ENCODE peak calls at places on chromosomes 6 and 20, in seven cellular contexts. S is PC-3, X is prostate gland, T is ovary, V is astrocyte, G is endodermal cell, O is adipocyte. B is an unnamed sample. For H3K4me1, the result is how much of the 10 kb centered on the place peaks cover.

GRCh38 chr6:111774346-111774703 is 98.9 kb downstream of the FYN start:
- DNase-seq in S (no peak), X (no peak), T (no peak), V (no peak), G (no peak), O (no peak), B (no peak)

GRCh38 chr20:52985687-52986086 is 13.5 kb downstream of the TSHZ2 start:
- DNase-seq in S (no peak), X (no peak), T (no peak), V (peak), G (no peak), O (no peak), B (peak)

GRCh38 chr6:79420054-79420453 is 117.2 kb downstream of the LCA5 start:
- DNase-seq in S (no peak), X (no peak), T (no peak), V (no peak), G (no peak), O (no peak), B (no peak)

GRCh38 chr6:134692008-134692407 is 257.9 kb downstream of the ALDH8A1 start:
- DNase-seq in S (no peak), X (no peak), T (no peak), V (no peak), G (no peak), O (no peak), B (no peak)

GRCh38 chr6:152669894-152670293 is 27.8 kb upstream of the MYCT1 start:
- DNase-seq in S (peak), X (no peak), T (no peak), V (peak), G (no peak), O (peak), B (no peak)

GRCh38 chr20:59240006-59240405 is 60.4 kb upstream of the EDN3 start:
- DNase-seq in S (no peak), X (no peak), T (no peak), V (no peak), G (no peak), O (no peak), B (no peak)

GRCh38 chr6:77926198-77926752 is 273.4 kb downstream of the MEI4 start:
- DNase-seq in S (peak), X (no peak), T (no peak), V (no peak), G (no peak), O (no peak), B (no peak)

GRCh38 chr6:39387785-39388184 is 65.3 kb upstream of the KCNK16 start:
- DNase-seq in S (no peak), X (no peak), T (no peak), V (no peak), G (no peak), O (no peak), B (peak)

GRCh38 chr6:101393291-101394251 is at the start of gene GRIK2:
- DNase-seq in S (peak), X (peak), T (no peak), V (peak), G (peak), O (peak), B (no peak)

GRCh38 chr6:141248056-141248799 is 884.5 kb upstream of the GJE1 start:
- DNase-seq in S (no peak), X (no peak), T (no peak), V (no peak), G (no peak), O (peak), B (no peak)

GRCh38 chr20:8209061-8209460 is 77.0 kb downstream of the PLCB1 start:
- DNase-seq in S (no peak), X (no peak), T (no peak), V (peak), G (no peak), O (peak), B (no peak)

GRCh38 chr6:77231438-77232305 is 231.6 kb downstream of the HTR1B start:
- DNase-seq in S (no peak), X (no peak), T (no peak), V (no peak), G (no peak), O (no peak), B (no peak)

GRCh38 chr6:43838276-43839036 is 68.4 kb downstream of the VEGFA start:
- DNase-seq in S (peak), X (no peak), T (no peak), V (peak), G (peak), O (peak), B (no peak)

GRCh38 chr6:36985384-36985962 is 523 bp downstream of the MTCH1 start:
- DNase-seq in S (no peak), X (no peak), T (peak), V (no peak), G (no peak), O (peak), B (no peak)

GRCh38 chr20:1813674-1814635 is 81.3 kb upstream of the SIRPA start:
- DNase-seq in S (no peak), X (no peak), T (no peak), V (no peak), G (peak), O (no peak), B (peak)

GRCh38 chr6:145735356-145736165 is at the start of gene EPM2A:
- DNase-seq in S (peak), X (peak), T (peak), V (peak), G (peak), O (peak), B (peak)

GRCh38 chr6:148455225-148455624 is 112.6 kb downstream of the SASH1 start:
- DNase-seq in S (no peak), X (no peak), T (no peak), V (peak), G (peak), O (no peak), B (no peak)

GRCh38 chr20:44594730-44595129 is 12.4 kb downstream of the PKIG start:
- DNase-seq in S (peak), X (no peak), T (no peak), V (peak), G (no peak), O (no peak), B (no peak)

GRCh38 chr20:1567392-1568165 is 10.1 kb upstream of the SIRPD start:
- DNase-seq in S (peak), X (no peak), T (no peak), V (peak), G (peak), O (no peak), B (no peak)

GRCh38 chr6:147506704-147507114 is 1.8 kb upstream of the SAMD5 start:
- DNase-seq in S (peak), X (peak), T (peak), V (peak), G (peak), O (peak), B (no peak)

GRCh38 chr6:34530753-34531365 is 25.3 kb downstream of the SPDEF start:
- DNase-seq in S (no peak), X (no peak), T (no peak), V (no peak), G (no peak), O (no peak), B (no peak)

GRCh38 chr6:2857580-2858337 is 16.1 kb upstream of the SERPINB1 start:
- DNase-seq in S (peak), X (no peak), T (peak), V (peak), G (no peak), O (no peak), B (peak)

GRCh38 chr6:106005013-106005412 is 81.1 kb upstream of the PRDM1 start:
- DNase-seq in S (no peak), X (no peak), T (no peak), V (peak), G (no peak), O (peak), B (no peak)

GRCh38 chr20:48025061-48025515 is 239.8 kb upstream of the SULF2 start:
- DNase-seq in S (peak), X (peak), T (peak), V (peak), G (peak), O (peak), B (no peak)

GRCh38 chr6:135195522-135195921 is 14.4 kb downstream of the MYB start:
- DNase-seq in S (no peak), X (no peak), T (no peak), V (no peak), G (no peak), O (no peak), B (no peak)

GRCh38 chr20:26169506-26169905 is 472.9 kb upstream of the ZNF337 start:
- DNase-seq in S (no peak), X (no peak), T (no peak), V (peak), G (no peak), O (peak), B (no peak)

GRCh38 chr6:134908906-134909516 is 40.9 kb downstream of the ALDH8A1 start:
- DNase-seq in S (peak), X (no peak), T (peak), V (peak), G (no peak), O (peak), B (peak)

GRCh38 chr6:162489406-162489976 is 238.1 kb downstream of the PRKN start:
- DNase-seq in S (no peak), X (no peak), T (no peak), V (no peak), G (no peak), O (no peak), B (no peak)

GRCh38 chr6:142605922-142606321 is 304.1 kb downstream of the ADGRG6 start:
- DNase-seq in S (no peak), X (no peak), T (no peak), V (peak), G (no peak), O (peak), B (no peak)

GRCh38 chr6:156686940-156687874 is 90.0 kb upstream of the ARID1B start:
- DNase-seq in S (peak), X (peak), T (peak), V (peak), G (peak), O (peak), B (peak)

GRCh38 chr20:54389872-54390271 is 85.5 kb upstream of the DOK5 start:
- DNase-seq in S (no peak), X (no peak), T (no peak), V (no peak), G (no peak), O (no peak), B (no peak)

GRCh38 chr6:13367396-13367795 is 39.1 kb upstream of the TBC1D7 start:
- DNase-seq in S (no peak), X (no peak), T (no peak), V (no peak), G (no peak), O (no peak), B (no peak)

GRCh38 chr6:33966536-33966935 is 162.7 kb upstream of the MLN start:
- DNase-seq in S (no peak), X (no peak), T (no peak), V (no peak), G (peak), O (no peak), B (no peak)

GRCh38 chr6:45148278-45148677 is 179.9 kb upstream of the RUNX2 start:
- DNase-seq in S (no peak), X (no peak), T (no peak), V (peak), G (no peak), O (peak), B (no peak)
- H3K4me1 ChIP-seq in S (under half), X (under half), T (under half), V (under half), G (under half), O (under half), B (under half)

GRCh38 chr20:57473246-57474042 is 51.5 kb downstream of the CTCFL start:
- DNase-seq in S (no peak), X (no peak), T (no peak), V (no peak), G (peak), O (no peak), B (no peak)

GRCh38 chr20:57475388-57476072 is 49.4 kb downstream of the CTCFL start:
- DNase-seq in S (no peak), X (no peak), T (no peak), V (no peak), G (peak), O (no peak), B (no peak)

GRCh38 chr20:57476073-57476526 is 48.8 kb downstream of the CTCFL start:
- DNase-seq in S (no peak), X (no peak), T (no peak), V (no peak), G (peak), O (no peak), B (no peak)

GRCh38 chr20:57474816-57475215 is 50.1 kb downstream of the CTCFL start:
- DNase-seq in S (no peak), X (no peak), T (no peak), V (no peak), G (peak), O (no peak), B (no peak)

DNA sequence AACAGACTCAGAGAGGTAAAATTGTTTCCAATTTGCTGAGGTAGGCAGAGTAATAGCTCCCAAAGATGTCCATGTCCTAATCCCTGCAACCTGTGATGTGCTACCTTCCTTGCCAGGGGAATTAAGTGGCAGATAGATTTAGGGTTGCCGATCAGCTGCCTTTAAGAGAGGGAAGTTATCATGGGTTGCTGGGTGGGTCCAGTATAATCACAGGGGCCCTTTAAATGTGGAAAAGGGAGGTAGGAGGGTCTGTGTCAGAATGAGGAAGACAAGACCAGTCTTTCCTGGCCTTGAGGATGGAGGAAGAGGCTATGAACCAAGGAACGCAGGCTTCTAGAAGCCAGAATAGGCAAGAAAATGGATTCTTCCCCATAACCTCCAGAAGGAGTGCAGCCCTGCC is 50.7 kb downstream of the CTCFL start:
- DNase-seq in S (no peak), X (no peak), T (no peak), V (no peak), G (no peak), O (no peak), B (no peak)
- H3K4me1 ChIP-seq in S (under half), X (under half), T (under half), V (under half), G (under half), O (under half), B (under half)

GRCh38 chr20:23147647-23147963 is 61.5 kb upstream of the CD93 start:
- DNase-seq in S (no peak), X (no peak), T (no peak), V (no peak), G (no peak), O (no peak), B (no peak)
- H3K4me1 ChIP-seq in S (half or more), X (under half), T (under half), V (half or more), G (under half), O (half or more), B (half or more)

GRCh38 chr6:136750821-136751220 is 41.5 kb downstream of the MAP3K5 start:
- DNase-seq in S (no peak), X (no peak), T (no peak), V (no peak), G (no peak), O (no peak), B (no peak)
- H3K4me1 ChIP-seq in S (under half), X (under half), T (under half), V (under half), G (under half), O (under half), B (under half)

GRCh38 chr6:85458184-85458583 is 8.3 kb downstream of the NT5E start:
- DNase-seq in S (no peak), X (no peak), T (no peak), V (no peak), G (peak), O (no peak), B (no peak)
- H3K4me1 ChIP-seq in S (half or more), X (under half), T (under half), V (half or more), G (under half), O (half or more), B (half or more)

GRCh38 chr20:51447097-51447764 is 95.3 kb downstream of the NFATC2 start:
- DNase-seq in S (peak), X (peak), T (peak), V (peak), G (no peak), O (peak), B (no peak)

GRCh38 chr20:51446230-51446629 is 96.3 kb downstream of the NFATC2 start:
- DNase-seq in S (no peak), X (no peak), T (no peak), V (no peak), G (no peak), O (no peak), B (no peak)

GRCh38 chr20:51447765-51448148 is 94.8 kb downstream of the NFATC2 start:
- DNase-seq in S (no peak), X (no peak), T (no peak), V (no peak), G (no peak), O (no peak), B (no peak)

GRCh38 chr20:51445591-51445990 is 96.9 kb downstream of the NFATC2 start:
- DNase-seq in S (no peak), X (no peak), T (no peak), V (no peak), G (no peak), O (no peak), B (no peak)

DNA sequence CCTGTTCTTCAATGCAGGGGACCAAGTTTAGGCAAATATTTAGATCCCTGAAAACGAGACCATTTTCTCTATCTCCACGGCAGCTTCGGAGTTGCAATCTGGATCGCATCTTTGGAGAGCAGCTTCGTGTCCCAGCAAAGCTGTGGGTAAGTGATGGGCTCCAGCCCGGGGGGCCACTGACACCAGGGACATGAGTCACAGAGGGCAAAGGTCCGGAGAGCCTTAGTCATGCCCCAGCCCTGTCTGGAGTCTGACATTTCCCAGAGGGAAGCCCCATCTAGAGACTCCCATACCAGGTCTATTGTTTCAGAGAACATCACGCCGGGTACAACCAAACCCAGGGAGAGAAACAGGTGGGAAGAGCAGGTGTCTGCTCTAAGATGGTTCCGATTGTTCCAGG is 95.9 kb downstream of the NFATC2 start:
- DNase-seq in S (peak), X (no peak), T (peak), V (peak), G (no peak), O (peak), B (no peak)
- H3K4me1 ChIP-seq in S (under half), X (under half), T (under half), V (under half), G (under half), O (under half), B (half or more)

GRCh38 chr6:30685157-30685976 is 1.1 kb downstream of the PPP1R18 start:
- DNase-seq in S (no peak), X (no peak), T (no peak), V (no peak), G (peak), O (peak), B (no peak)
- H3K4me1 ChIP-seq in S (half or more), X (under half), T (under half), V (half or more), G (under half), O (under half), B (half or more)

GRCh38 chr6:83226517-83226916 is 33.4 kb downstream of the RWDD2A start:
- DNase-seq in S (peak), X (no peak), T (no peak), V (peak), G (no peak), O (peak), B (no peak)

GRCh38 chr6:83231146-83231545 is 38.0 kb downstream of the RWDD2A start:
- DNase-seq in S (no peak), X (no peak), T (no peak), V (peak), G (no peak), O (peak), B (no peak)
- H3K4me1 ChIP-seq in S (under half), X (under half), T (under half), V (under half), G (under half), O (under half), B (under half)

GRCh38 chr6:85417336-85417735 is 32.5 kb upstream of the NT5E start:
- DNase-seq in S (no peak), X (no peak), T (no peak), V (no peak), G (no peak), O (no peak), B (no peak)

GRCh38 chr6:85416766-85417165 is 33.1 kb upstream of the NT5E start:
- DNase-seq in S (no peak), X (no peak), T (no peak), V (no peak), G (no peak), O (no peak), B (no peak)

GRCh38 chr6:85418059-85418458 is 31.8 kb upstream of the NT5E start:
- DNase-seq in S (peak), X (no peak), T (no peak), V (peak), G (no peak), O (peak), B (no peak)

GRCh38 chr6:85421963-85422362 is 27.9 kb upstream of the NT5E start:
- DNase-seq in S (no peak), X (no peak), T (no peak), V (peak), G (no peak), O (peak), B (no peak)

GRCh38 chr6:85419046-85419759 is 30.7 kb upstream of the NT5E start:
- DNase-seq in S (no peak), X (no peak), T (no peak), V (peak), G (no peak), O (peak), B (no peak)
- H3K4me1 ChIP-seq in S (under half), X (under half), T (under half), V (under half), G (under half), O (half or more), B (under half)

GRCh38 chr20:33840759-33841438 is 29.8 kb downstream of the CHMP4B start:
- DNase-seq in S (no peak), X (no peak), T (no peak), V (no peak), G (no peak), O (no peak), B (no peak)

GRCh38 chr20:33837096-33837830 is 26.1 kb downstream of the CHMP4B start:
- DNase-seq in S (no peak), X (no peak), T (no peak), V (no peak), G (no peak), O (no peak), B (no peak)

GRCh38 chr20:33835773-33836172 is 24.6 kb downstream of the CHMP4B start:
- DNase-seq in S (no peak), X (no peak), T (no peak), V (no peak), G (no peak), O (no peak), B (no peak)

GRCh38 chr20:33839591-33839990 is 28.4 kb downstream of the CHMP4B start:
- DNase-seq in S (no peak), X (no peak), T (no peak), V (no peak), G (no peak), O (no peak), B (no peak)

GRCh38 chr20:33838035-33838864 is 27.1 kb downstream of the CHMP4B start:
- DNase-seq in S (no peak), X (no peak), T (no peak), V (no peak), G (no peak), O (no peak), B (no peak)
- H3K4me1 ChIP-seq in S (under half), X (under half), T (under half), V (under half), G (under half), O (under half), B (half or more)

B was measured in esophagus muscularis mucosa.